ENCODE peak calls at places on chromosomes 7 and 10, in four cellular contexts. U, L, O and R are unnamed samples.

GRCh38 chr7:109694122-109694521 is 1124.4 kb downstream of the DNAJB9 start:
- DNase-seq in U (no peak), L (no peak), O (no peak), R (no peak)

GRCh38 chr7:47529826-47530555 is 51.9 kb downstream of the TNS3 start:
- DNase-seq in L (no peak), O (no peak), U (no peak), R (no peak)

GRCh38 chr7:114508096-114508495 is 93.5 kb downstream of the FOXP2 start:
- DNase-seq in O (no peak), L (no peak), U (no peak), R (no peak)

GRCh38 chr7:87128883-87129282 is 23.4 kb upstream of the DMTF1 start:
- DNase-seq in O (no peak), L (peak), U (no peak), R (no peak)

GRCh38 chr7:39700932-39701331 is 77.6 kb downstream of the RALA start:
- DNase-seq in U (no peak), O (no peak), L (no peak), R (no peak)

GRCh38 chr7:73970801-73971229 is 57.2 kb upstream of the ELN start:
- DNase-seq in O (no peak), L (no peak), U (no peak), R (no peak)

GRCh38 chr10:114662651-114663217 is 4.7 kb upstream of the ABLIM1 start:
- DNase-seq in O (no peak), L (no peak), U (no peak), R (no peak)

GRCh38 chr7:151233111-151233701 is 923 bp downstream of the CHPF2 start:
- DNase-seq in U (peak), L (peak), O (peak), R (no peak)

GRCh38 chr10:110820321-110820814 is 51.4 kb upstream of the PDCD4 start:
- DNase-seq in L (no peak), O (no peak), U (no peak), R (no peak)

GRCh38 chr10:17029581-17030271 is 99.9 kb downstream of the CUBN start:
- DNase-seq in L (peak), U (peak), O (peak), R (no peak)

GRCh38 chr7:89607797-89608196 is 546.5 kb upstream of the STEAP1 start:
- DNase-seq in U (no peak), O (no peak), L (no peak), R (no peak)

GRCh38 chr7:149147072-149147729 is at the start of gene ZNF398:
- DNase-seq in O (peak), U (peak), L (peak), R (peak)
- TF ChIP-seq POLR2A in O (peak), U (peak), L (peak), R (peak)

GRCh38 chr7:105996860-105997737 is 34.0 kb downstream of the CDHR3 start:
- DNase-seq in O (no peak), L (no peak), U (peak), R (no peak)
- TF ChIP-seq JUNB in O (no peak), L (no peak), U (no peak), R (no peak)

GRCh38 chr7:66099551-66100407 is 14.9 kb upstream of the CRCP start:
- DNase-seq in L (peak), U (no peak), O (peak), R (no peak)
- TF ChIP-seq POLR2A in L (peak), U (no peak), O (peak), R (peak)

DNA sequence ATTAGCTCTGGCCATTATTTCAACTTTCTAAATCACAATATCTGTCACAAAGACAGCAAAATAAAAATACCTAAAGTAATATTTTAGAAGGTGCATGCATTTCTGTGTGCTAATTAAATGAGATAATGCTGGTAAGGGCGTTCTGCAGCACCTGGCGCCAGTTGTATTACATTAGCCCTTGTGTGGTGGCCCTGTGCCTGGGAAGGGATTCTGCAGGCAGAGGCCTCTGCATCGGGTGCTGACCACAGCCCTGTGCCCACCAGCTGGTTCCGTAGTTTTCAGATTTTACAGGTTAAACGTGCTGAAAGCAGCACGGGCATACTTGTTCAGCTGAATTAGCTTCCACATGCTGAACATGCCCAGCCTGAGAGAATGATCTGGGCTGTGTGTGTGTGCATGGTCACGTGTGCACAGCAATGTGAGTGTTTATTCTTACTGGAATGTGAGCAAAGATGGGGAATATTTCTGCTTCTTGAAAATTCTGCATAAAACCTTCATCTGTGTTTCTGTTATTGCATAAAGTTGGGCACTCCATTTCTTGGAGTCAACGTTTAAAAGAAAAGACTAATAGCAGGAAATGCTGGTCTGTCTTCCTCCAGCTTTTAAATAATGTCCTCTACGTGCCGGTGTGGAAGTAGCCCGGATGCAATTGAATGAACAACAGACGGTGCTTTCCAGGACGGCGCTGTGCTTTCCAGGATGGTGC is 157.8 kb upstream of the PRKCQ start:
- DNase-seq in U (no peak), L (no peak), O (peak), R (no peak)
- TF ChIP-seq JUNB in U (no peak), L (no peak), O (no peak), R (no peak)

GRCh38 chr7:2232766-2233520 is at the start of gene MAD1L1:
- DNase-seq in U (peak), L (peak), O (peak), R (no peak)
- TF ChIP-seq POLR2A in U (peak), L (peak), O (peak), R (peak)

DNA sequence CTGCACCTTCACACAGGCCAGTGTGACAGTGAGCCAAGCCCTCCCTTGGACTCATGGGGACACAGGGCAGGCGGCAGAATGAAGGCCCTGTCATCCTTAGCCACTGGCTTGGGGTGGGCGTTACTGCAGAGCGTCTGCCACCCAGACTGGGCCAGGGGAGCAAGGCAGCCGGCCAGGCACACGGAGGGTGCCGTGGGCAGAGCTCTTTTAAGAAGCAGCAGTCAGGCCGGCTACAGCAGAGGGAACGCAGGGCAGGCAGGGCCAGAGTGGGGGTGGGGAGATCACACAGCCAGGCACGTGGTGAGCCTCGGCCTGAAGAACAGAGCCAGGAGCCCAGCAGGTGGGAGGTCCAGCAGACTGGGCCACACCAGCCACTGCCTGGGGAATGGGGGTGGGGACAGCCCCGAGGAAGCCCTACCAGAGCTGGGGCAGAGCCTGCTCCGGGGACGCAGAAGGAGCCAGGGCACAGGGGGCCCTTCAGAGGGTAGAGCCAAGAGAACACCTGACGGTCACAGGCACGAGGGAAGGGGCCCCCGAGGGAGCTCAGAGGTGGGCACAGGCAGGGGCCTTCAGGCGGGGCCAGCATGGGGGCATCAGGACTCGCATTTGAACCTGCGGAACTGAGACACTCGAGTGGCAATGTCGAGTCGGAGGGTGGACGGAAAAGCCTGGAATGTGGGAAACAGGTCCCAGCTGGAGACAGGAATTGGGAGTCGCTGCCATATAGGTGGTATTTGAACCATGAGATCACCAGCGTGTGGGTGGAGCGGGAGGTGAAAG is 14.1 kb downstream of the STK32C start:
- DNase-seq in L (no peak), U (no peak), O (no peak), R (no peak)
- TF ChIP-seq JUNB in L (no peak), U (no peak), O (no peak), R (no peak)

DNA sequence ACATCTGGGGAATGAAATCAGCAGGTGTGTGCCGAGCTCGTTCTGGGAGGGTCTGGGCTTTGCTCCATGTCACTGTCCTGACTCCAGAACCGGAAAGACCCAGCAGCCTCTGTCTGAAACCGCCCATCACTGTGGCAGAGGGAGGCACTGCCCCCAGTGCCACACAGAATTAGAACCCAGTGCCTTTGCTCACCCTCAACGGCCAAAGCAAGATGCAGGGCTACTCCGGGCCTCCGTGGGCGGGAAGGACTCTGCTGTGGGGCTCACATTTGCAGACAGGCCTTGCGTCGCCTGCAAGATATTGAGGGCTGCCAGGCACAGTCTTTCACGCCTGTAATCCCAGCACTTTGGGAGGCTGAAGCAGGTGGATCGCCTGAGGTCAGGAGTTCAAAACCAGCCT is 219.2 kb upstream of the PPP2R2D start:
- DNase-seq in O (no peak), U (no peak), L (no peak), R (no peak)
- TF ChIP-seq POLR2A in O (no peak), U (no peak), L (no peak), R (no peak)

GRCh38 chr10:26779176-26779860 is 81.4 kb downstream of the ABI1 start:
- DNase-seq in L (peak), O (no peak), U (no peak), R (no peak)
- TF ChIP-seq JUNB in L (no peak), O (no peak), U (no peak), R (no peak)

GRCh38 chr7:55127135-55127551 is 108.3 kb downstream of the EGFR start:
- DNase-seq in L (no peak), U (no peak), O (no peak), R (no peak)
- TF ChIP-seq POLR2A in L (no peak), U (no peak), O (no peak), R (no peak)